ENCODE peak calls at places on chromosomes 6 and 20, in five cellular contexts. V, K, U, R and L are unnamed samples.

GRCh38 chr6:8172510-8172909 is 70.2 kb upstream of the EEF1E1 start:
- DNase-seq in V (no peak), K (no peak), U (no peak), R (no peak), L (no peak)

GRCh38 chr6:51569594-51569993 is 517.8 kb downstream of the PKHD1 start:
- DNase-seq in U (no peak), K (no peak), V (no peak), R (no peak), L (no peak)

GRCh38 chr20:22333885-22334545 is 250.4 kb downstream of the FOXA2 start:
- DNase-seq in U (peak), K (peak), V (peak), R (peak), L (peak)

GRCh38 chr6:105921781-105922180 is 164.4 kb upstream of the PRDM1 start:
- DNase-seq in R (no peak), U (no peak), K (no peak), V (no peak), L (no peak)

GRCh38 chr20:48066256-48066655 is 281.0 kb upstream of the SULF2 start:
- DNase-seq in R (no peak), V (no peak), U (no peak), K (no peak), L (no peak)

GRCh38 chr6:137927777-137928218 is 60.7 kb downstream of the TNFAIP3 start:
- DNase-seq in R (no peak), V (peak), U (peak), K (no peak), L (no peak)

GRCh38 chr6:123044341-123044860 is 48.4 kb downstream of the CLVS2 start:
- DNase-seq in V (no peak), U (no peak), R (no peak), K (no peak), L (no peak)

GRCh38 chr6:17740559-17741220 is 34.0 kb upstream of the NUP153 start:
- DNase-seq in K (no peak), U (no peak), R (no peak), V (no peak), L (no peak)

GRCh38 chr6:21241231-21242130 is 352.1 kb upstream of the SOX4 start:
- DNase-seq in U (no peak), R (no peak), V (no peak), K (no peak), L (no peak)

GRCh38 chr6:13681305-13682061 is 30.2 kb downstream of the RANBP9 start:
- DNase-seq in K (no peak), U (no peak), V (no peak), R (no peak), L (no peak)

GRCh38 chr20:33791540-33791939 is 19.6 kb upstream of the CHMP4B start:
- DNase-seq in K (no peak), U (no peak), V (no peak), R (no peak), L (no peak)

GRCh38 chr20:5786930-5787826 is 37.0 kb downstream of the SHLD1 start:
- DNase-seq in K (peak), U (no peak), R (no peak), V (no peak), L (no peak)

GRCh38 chr6:82022614-82023102 is 224.9 kb downstream of the IBTK start:
- DNase-seq in R (no peak), K (peak), U (no peak), V (no peak), L (no peak)

GRCh38 chr6:127300411-127300810 is 33.7 kb downstream of the RNF146 start:
- DNase-seq in U (no peak), R (peak), V (no peak), K (no peak), L (no peak)

GRCh38 chr6:17289491-17290106 is 8.4 kb downstream of the RBM24 start:
- DNase-seq in V (no peak), K (peak), U (no peak), R (no peak), L (no peak)

GRCh38 chr6:166006593-166007301 is 160.9 kb downstream of the TBXT start:
- DNase-seq in R (no peak), V (no peak), K (no peak), U (peak), L (no peak)

GRCh38 chr20:24915440-24915839 is 33.6 kb upstream of the CST7 start:
- DNase-seq in U (no peak), K (no peak), R (no peak), V (no peak), L (no peak)

GRCh38 chr20:7667194-7667593 is 273.1 kb downstream of the HAO1 start:
- DNase-seq in U (no peak), R (no peak), V (no peak), K (no peak), L (no peak)

GRCh38 chr20:57374931-57375651 is 16.1 kb upstream of the RBM38 start:
- DNase-seq in K (no peak), U (no peak), R (no peak), V (no peak), L (no peak)

GRCh38 chr6:12440981-12441380 is 150.8 kb downstream of the EDN1 start:
- DNase-seq in V (no peak), K (no peak), U (no peak), R (no peak), L (no peak)

GRCh38 chr6:144415014-144415413 is 129.9 kb downstream of the UTRN start:
- DNase-seq in K (no peak), V (no peak), R (peak), U (no peak), L (no peak)